ENCODE peak calls at places on chromosomes 13 and 19, in six cellular contexts. V is AG04449, K is RCC 7860, I is NCI-H1092 treated with DMSO at 0.1 percent for 48 hours, Q is HS-27A, Z is T-helper 17 cell. M is an unnamed sample.

GRCh38 chr13:42561752-42562467 is 12.0 kb upstream of the TNFSF11 start:
- DNase-seq in V (no peak), K (no peak), I (no peak), Q (no peak), Z (no peak), M (no peak)

GRCh38 chr19:49873834-49874233 is 3.3 kb downstream of the AKT1S1 start:
- DNase-seq in V (no peak), K (no peak), I (no peak), Q (no peak), Z (no peak), M (no peak)

GRCh38 chr13:32581177-32581786 is 5.0 kb upstream of the PDS5B start:
- DNase-seq in V (no peak), K (peak; percentile 13), I (peak; percentile 20), Q (no peak), Z (no peak), M (no peak)

GRCh38 chr13:67228031-67228430 is 2.1 kb downstream of the PCDH9 start:
- DNase-seq in V (no peak), K (no peak), I (no peak), Q (no peak), Z (no peak), M (no peak)

GRCh38 chr13:100535401-100536135 is 53.0 kb downstream of the GGACT start:
- DNase-seq in V (no peak), K (no peak), I (no peak), Q (no peak), Z (no peak), M (no peak)

GRCh38 chr13:114226699-114227323 is 7.9 kb upstream of the CDC16 start:
- DNase-seq in V (no peak), K (peak; percentile 55), I (peak; percentile 73), Q (peak; percentile 36), Z (peak; percentile 83), M (peak; percentile 26)

GRCh38 chr13:104466016-104466415 is 1399.8 kb upstream of the SLC10A2 start:
- DNase-seq in V (no peak), K (no peak), I (no peak), Q (no peak), Z (no peak), M (no peak)

GRCh38 chr13:95677564-95678386 is 836 bp downstream of the DNAJC3 start:
- DNase-seq in V (no peak), K (peak; percentile 7), I (no peak), Q (peak; percentile 7), Z (no peak), M (no peak)

GRCh38 chr13:24854311-24854710 is 90.3 kb downstream of the RNF17 start:
- DNase-seq in V (no peak), K (no peak), I (no peak), Q (no peak), Z (no peak), M (no peak)

GRCh38 chr19:35040826-35041547 is 534 bp upstream of the HPN start:
- DNase-seq in V (no peak), K (no peak), I (no peak), Q (no peak), Z (no peak), M (no peak)

GRCh38 chr13:29954082-29955043 is 103.9 kb upstream of the UBL3 start:
- DNase-seq in V (no peak), K (no peak), I (no peak), Q (no peak), Z (no peak), M (no peak)

GRCh38 chr19:3722443-3723109 is 14.4 kb downstream of the TJP3 start:
- DNase-seq in V (no peak), K (no peak), I (no peak), Q (no peak), Z (no peak), M (no peak)

GRCh38 chr19:45798995-45799517 is 6.4 kb upstream of the DMWD start:
- DNase-seq in V (peak; percentile 54), K (peak; percentile 60), I (peak; percentile 55), Q (peak; percentile 74), Z (peak; percentile 42), M (no peak)

GRCh38 chr13:80235131-80235530 is 105.8 kb downstream of the SPRY2 start:
- DNase-seq in V (no peak), K (no peak), I (no peak), Q (no peak), Z (no peak), M (no peak)

GRCh38 chr13:41199526-41199925 is 5.2 kb upstream of the KBTBD7 start:
- DNase-seq in V (no peak), K (no peak), I (no peak), Q (no peak), Z (no peak), M (no peak)

GRCh38 chr13:34322416-34323074 is 504.6 kb downstream of the RFC3 start:
- DNase-seq in V (no peak), K (no peak), I (no peak), Q (no peak), Z (no peak), M (no peak)

GRCh38 chr13:20673711-20674110 is 29.8 kb upstream of the IL17D start:
- DNase-seq in V (no peak), K (no peak), I (no peak), Q (no peak), Z (no peak), M (no peak)

GRCh38 chr19:1361601-1362384 is 21.9 kb upstream of the NDUFS7 start:
- DNase-seq in V (no peak), K (peak; percentile 91), I (no peak), Q (peak; percentile 29), Z (no peak), M (peak; percentile 42)

GRCh38 chr13:36822786-36823185 is 3.8 kb downstream of the RFXAP start:
- DNase-seq in V (no peak), K (no peak), I (no peak), Q (no peak), Z (no peak), M (no peak)

GRCh38 chr13:114131581-114132418 is 623 bp downstream of the RASA3 start:
- DNase-seq in V (no peak), K (no peak), I (peak; percentile 49), Q (no peak), Z (no peak), M (no peak)

GRCh38 chr13:69292789-69293425 is 814.7 kb upstream of the ATXN8OS start:
- DNase-seq in V (no peak), K (no peak), I (no peak), Q (no peak), Z (no peak), M (no peak)

GRCh38 chr19:49872245-49873148 is 4.7 kb downstream of the AKT1S1 start:
- DNase-seq in V (no peak), K (no peak), I (no peak), Q (no peak), Z (no peak), M (no peak)

GRCh38 chr13:60121288-60121687 is 42.4 kb downstream of the DIAPH3 start:
- DNase-seq in V (no peak), K (no peak), I (no peak), Q (no peak), Z (no peak), M (no peak)

GRCh38 chr19:5832049-5832448 is 7.5 kb downstream of the FUT6 start:
- DNase-seq in V (no peak), K (no peak), I (no peak), Q (no peak), Z (no peak), M (no peak)

GRCh38 chr13:21676611-21677021 is 5.7 kb downstream of the FGF9 start:
- DNase-seq in V (no peak), K (no peak), I (no peak), Q (no peak), Z (no peak), M (no peak)

GRCh38 chr19:55674459-55674840 is 576 bp upstream of the EPN1 start:
- DNase-seq in V (no peak), K (no peak), I (no peak), Q (no peak), Z (no peak), M (no peak)

GRCh38 chr13:89375839-89376238 is 1704.7 kb downstream of the SLITRK5 start:
- DNase-seq in V (no peak), K (no peak), I (no peak), Q (no peak), Z (no peak), M (no peak)

GRCh38 chr13:50907781-50908180 is 1.8 kb upstream of the RNASEH2B start:
- DNase-seq in V (no peak), K (no peak), I (no peak), Q (no peak), Z (no peak), M (no peak)

GRCh38 chr13:64633948-64634347 is 2596.2 kb downstream of the PCDH9 start:
- DNase-seq in V (no peak), K (no peak), I (no peak), Q (no peak), Z (no peak), M (no peak)

GRCh38 chr13:40287428-40287827 is 379.0 kb downstream of the FOXO1 start:
- DNase-seq in V (no peak), K (no peak), I (no peak), Q (no peak), Z (no peak), M (no peak)

GRCh38 chr13:40344270-40345148 is 321.9 kb downstream of the FOXO1 start:
- DNase-seq in V (no peak), K (no peak), I (peak; percentile 13), Q (no peak), Z (no peak), M (no peak)

GRCh38 chr19:28831464-28831863 is 381.5 kb downstream of the UQCRFS1 start:
- DNase-seq in V (no peak), K (no peak), I (no peak), Q (no peak), Z (no peak), M (no peak)

GRCh38 chr13:110617326-110618072 is 2.2 kb downstream of the NAXD start:
- DNase-seq in V (no peak), K (no peak), I (no peak), Q (no peak), Z (no peak), M (no peak)

M was measured in kidney epithelial cell.